ENCODE peak calls at places on chromosome 14, in ten cellular contexts. One of them, this sample, is unnamed.

GRCh38 chr14:103103461-103104388 is 9.2 kb downstream of the EXOC3L4 start:
- DNase-seq in esophagus squamous epithelium: no peak
- DNase-seq in left ventricle myocardium inferior: peak
- DNase-seq in coronary artery: no peak
- DNase-seq in thoracic aorta: no peak
- DNase-seq in SK-N-SH: peak
- DNase-seq in psoas muscle: peak
- DNase-seq in mammary epithelial cell: peak
- DNase-seq in A673: peak
- DNase-seq in upper lobe of right lung: peak
- DNase-seq in this sample: peak

GRCh38 chr14:47705683-47706082 is 30.3 kb upstream of the MDGA2 start:
- DNase-seq in esophagus squamous epithelium: no peak
- DNase-seq in coronary artery: no peak
- DNase-seq in thoracic aorta: no peak
- DNase-seq in left ventricle myocardium inferior: no peak
- DNase-seq in mammary epithelial cell: no peak
- DNase-seq in upper lobe of right lung: no peak
- DNase-seq in A673: no peak
- DNase-seq in psoas muscle: no peak
- DNase-seq in SK-N-SH: no peak
- DNase-seq in this sample: no peak

GRCh38 chr14:75301666-75302325 is 23.2 kb downstream of the FOS start:
- DNase-seq in upper lobe of right lung: peak
- DNase-seq in esophagus squamous epithelium: no peak
- DNase-seq in psoas muscle: peak
- DNase-seq in SK-N-SH: no peak
- DNase-seq in coronary artery: peak
- DNase-seq in left ventricle myocardium inferior: peak
- DNase-seq in A673: no peak
- DNase-seq in thoracic aorta: no peak
- DNase-seq in mammary epithelial cell: no peak
- DNase-seq in this sample: no peak

GRCh38 chr14:96102071-96102856 is 63.1 kb downstream of the C14orf132 start:
- DNase-seq in psoas muscle: no peak
- DNase-seq in A673: no peak
- DNase-seq in thoracic aorta: no peak
- DNase-seq in left ventricle myocardium inferior: no peak
- DNase-seq in esophagus squamous epithelium: no peak
- DNase-seq in coronary artery: no peak
- DNase-seq in SK-N-SH: no peak
- DNase-seq in upper lobe of right lung: no peak
- DNase-seq in mammary epithelial cell: no peak
- DNase-seq in this sample: no peak

GRCh38 chr14:99531221-99532096 is 50.2 kb downstream of the CCNK start:
- DNase-seq in SK-N-SH: no peak
- DNase-seq in upper lobe of right lung: no peak
- DNase-seq in psoas muscle: no peak
- DNase-seq in mammary epithelial cell: no peak
- DNase-seq in left ventricle myocardium inferior: no peak
- DNase-seq in esophagus squamous epithelium: no peak
- DNase-seq in coronary artery: no peak
- DNase-seq in thoracic aorta: no peak
- DNase-seq in A673: peak
- DNase-seq in this sample: no peak

GRCh38 chr14:99515301-99516155 is 34.3 kb downstream of the CCNK start:
- DNase-seq in upper lobe of right lung: no peak
- DNase-seq in psoas muscle: peak
- DNase-seq in mammary epithelial cell: no peak
- DNase-seq in esophagus squamous epithelium: no peak
- DNase-seq in thoracic aorta: no peak
- DNase-seq in A673: no peak
- DNase-seq in SK-N-SH: peak
- DNase-seq in coronary artery: peak
- DNase-seq in left ventricle myocardium inferior: peak
- DNase-seq in this sample: no peak

GRCh38 chr14:52363001-52363704 is 49.0 kb downstream of the PTGER2 start:
- DNase-seq in left ventricle myocardium inferior: no peak
- DNase-seq in upper lobe of right lung: no peak
- DNase-seq in coronary artery: no peak
- DNase-seq in mammary epithelial cell: no peak
- DNase-seq in psoas muscle: no peak
- DNase-seq in esophagus squamous epithelium: no peak
- DNase-seq in A673: no peak
- DNase-seq in SK-N-SH: no peak
- DNase-seq in thoracic aorta: no peak
- DNase-seq in this sample: no peak

GRCh38 chr14:78902010-78902623 is 731.9 kb downstream of the NRXN3 start:
- DNase-seq in coronary artery: no peak
- DNase-seq in upper lobe of right lung: no peak
- DNase-seq in esophagus squamous epithelium: no peak
- DNase-seq in psoas muscle: no peak
- DNase-seq in SK-N-SH: peak
- DNase-seq in A673: peak
- DNase-seq in mammary epithelial cell: peak
- DNase-seq in left ventricle myocardium inferior: peak
- DNase-seq in thoracic aorta: no peak
- DNase-seq in this sample: no peak

GRCh38 chr14:44960146-44960545 is 1.6 kb downstream of the KLHL28 start:
- DNase-seq in mammary epithelial cell: peak
- DNase-seq in left ventricle myocardium inferior: no peak
- DNase-seq in SK-N-SH: no peak
- DNase-seq in psoas muscle: no peak
- DNase-seq in A673: no peak
- DNase-seq in coronary artery: no peak
- DNase-seq in thoracic aorta: no peak
- DNase-seq in esophagus squamous epithelium: no peak
- DNase-seq in upper lobe of right lung: no peak
- DNase-seq in this sample: no peak
- H3K27ac ChIP-seq in mammary epithelial cell: peak
- H3K27ac ChIP-seq in left ventricle myocardium inferior: peak
- H3K27ac ChIP-seq in SK-N-SH: peak
- H3K27ac ChIP-seq in psoas muscle: peak
- H3K27ac ChIP-seq in A673: peak
- H3K27ac ChIP-seq in coronary artery: no peak
- H3K27ac ChIP-seq in thoracic aorta: no peak
- H3K27ac ChIP-seq in esophagus squamous epithelium: peak
- H3K27ac ChIP-seq in upper lobe of right lung: peak
- H3K27ac ChIP-seq in this sample: no peak

GRCh38 chr14:21719841-21720240 is 46.2 kb upstream of the OR4E1 start:
- DNase-seq in upper lobe of right lung: no peak
- DNase-seq in esophagus squamous epithelium: no peak
- DNase-seq in mammary epithelial cell: no peak
- DNase-seq in thoracic aorta: no peak
- DNase-seq in coronary artery: no peak
- DNase-seq in left ventricle myocardium inferior: no peak
- DNase-seq in A673: no peak
- DNase-seq in psoas muscle: no peak
- DNase-seq in SK-N-SH: no peak
- DNase-seq in this sample: no peak

GRCh38 chr14:21724115-21724973 is 50.7 kb upstream of the OR4E1 start:
- DNase-seq in esophagus squamous epithelium: no peak
- DNase-seq in mammary epithelial cell: no peak
- DNase-seq in left ventricle myocardium inferior: no peak
- DNase-seq in thoracic aorta: no peak
- DNase-seq in A673: peak
- DNase-seq in psoas muscle: no peak
- DNase-seq in coronary artery: no peak
- DNase-seq in SK-N-SH: no peak
- DNase-seq in upper lobe of right lung: no peak
- DNase-seq in this sample: no peak

GRCh38 chr14:21721504-21721903 is 47.9 kb upstream of the OR4E1 start:
- DNase-seq in A673: no peak
- DNase-seq in left ventricle myocardium inferior: no peak
- DNase-seq in esophagus squamous epithelium: no peak
- DNase-seq in psoas muscle: no peak
- DNase-seq in thoracic aorta: no peak
- DNase-seq in coronary artery: no peak
- DNase-seq in mammary epithelial cell: no peak
- DNase-seq in SK-N-SH: no peak
- DNase-seq in upper lobe of right lung: no peak
- DNase-seq in this sample: no peak

DNA sequence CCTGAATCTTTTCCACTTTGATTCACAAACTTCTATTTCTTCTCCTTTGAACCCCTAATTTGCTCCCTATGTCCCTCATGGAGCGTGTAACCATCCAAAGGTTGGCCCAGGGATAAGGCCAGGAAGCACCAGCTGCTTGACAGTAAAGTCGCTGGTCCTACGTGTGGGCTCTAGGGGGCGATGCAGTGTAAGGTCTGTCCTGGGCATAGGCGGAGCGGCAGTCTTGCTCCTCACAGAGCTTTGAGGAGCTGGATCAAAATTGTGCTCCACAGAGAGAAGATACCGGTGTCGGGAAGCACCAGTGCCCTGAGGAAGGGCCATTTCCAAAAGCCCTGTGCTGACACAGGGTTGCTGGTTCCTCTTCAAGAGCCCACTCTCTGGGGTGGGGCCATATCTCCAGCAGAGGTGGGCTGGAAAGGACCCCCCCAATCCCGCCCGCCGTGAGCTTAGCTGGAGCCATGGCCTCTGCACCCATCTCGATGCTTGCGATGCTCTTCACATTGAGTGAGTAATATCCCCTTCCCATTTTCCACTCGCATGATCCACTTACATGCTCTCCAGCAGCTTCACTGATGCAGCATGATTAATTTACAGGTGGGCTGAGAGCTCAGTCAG is 49.9 kb upstream of the OR4E1 start:
- DNase-seq in A673: peak
- DNase-seq in mammary epithelial cell: peak
- DNase-seq in esophagus squamous epithelium: no peak
- DNase-seq in upper lobe of right lung: no peak
- DNase-seq in psoas muscle: no peak
- DNase-seq in coronary artery: no peak
- DNase-seq in left ventricle myocardium inferior: no peak
- DNase-seq in thoracic aorta: no peak
- DNase-seq in SK-N-SH: peak
- DNase-seq in this sample: peak
- TF ChIP-seq CTCF in A673: peak
- TF ChIP-seq CTCF in mammary epithelial cell: peak
- TF ChIP-seq CTCF in esophagus squamous epithelium: no peak
- TF ChIP-seq CTCF in upper lobe of right lung: no peak
- TF ChIP-seq CTCF in psoas muscle: no peak
- TF ChIP-seq CTCF in coronary artery: no peak
- TF ChIP-seq CTCF in left ventricle myocardium inferior: no peak
- TF ChIP-seq CTCF in thoracic aorta: no peak
- TF ChIP-seq CTCF in SK-N-SH: peak
- TF ChIP-seq CTCF in this sample: no peak

GRCh38 chr14:58751788-58752187 is 114.0 kb downstream of the DACT1 start:
- DNase-seq in left ventricle myocardium inferior: no peak
- DNase-seq in mammary epithelial cell: no peak
- DNase-seq in A673: no peak
- DNase-seq in esophagus squamous epithelium: no peak
- DNase-seq in SK-N-SH: no peak
- DNase-seq in coronary artery: no peak
- DNase-seq in thoracic aorta: no peak
- DNase-seq in upper lobe of right lung: no peak
- DNase-seq in psoas muscle: no peak
- DNase-seq in this sample: no peak

GRCh38 chr14:58752782-58753181 is 115.0 kb downstream of the DACT1 start:
- DNase-seq in esophagus squamous epithelium: no peak
- DNase-seq in thoracic aorta: no peak
- DNase-seq in mammary epithelial cell: peak
- DNase-seq in left ventricle myocardium inferior: peak
- DNase-seq in SK-N-SH: no peak
- DNase-seq in coronary artery: peak
- DNase-seq in psoas muscle: peak
- DNase-seq in A673: no peak
- DNase-seq in upper lobe of right lung: peak
- DNase-seq in this sample: peak

GRCh38 chr14:58750321-58751269 is 112.8 kb downstream of the DACT1 start:
- DNase-seq in thoracic aorta: no peak
- DNase-seq in coronary artery: no peak
- DNase-seq in esophagus squamous epithelium: no peak
- DNase-seq in mammary epithelial cell: no peak
- DNase-seq in left ventricle myocardium inferior: no peak
- DNase-seq in psoas muscle: no peak
- DNase-seq in SK-N-SH: no peak
- DNase-seq in upper lobe of right lung: no peak
- DNase-seq in A673: no peak
- DNase-seq in this sample: no peak

GRCh38 chr14:58755026-58755929 is 117.5 kb downstream of the DACT1 start:
- DNase-seq in coronary artery: no peak
- DNase-seq in esophagus squamous epithelium: no peak
- DNase-seq in A673: no peak
- DNase-seq in SK-N-SH: no peak
- DNase-seq in thoracic aorta: no peak
- DNase-seq in left ventricle myocardium inferior: no peak
- DNase-seq in psoas muscle: no peak
- DNase-seq in mammary epithelial cell: no peak
- DNase-seq in upper lobe of right lung: no peak
- DNase-seq in this sample: no peak

DNA sequence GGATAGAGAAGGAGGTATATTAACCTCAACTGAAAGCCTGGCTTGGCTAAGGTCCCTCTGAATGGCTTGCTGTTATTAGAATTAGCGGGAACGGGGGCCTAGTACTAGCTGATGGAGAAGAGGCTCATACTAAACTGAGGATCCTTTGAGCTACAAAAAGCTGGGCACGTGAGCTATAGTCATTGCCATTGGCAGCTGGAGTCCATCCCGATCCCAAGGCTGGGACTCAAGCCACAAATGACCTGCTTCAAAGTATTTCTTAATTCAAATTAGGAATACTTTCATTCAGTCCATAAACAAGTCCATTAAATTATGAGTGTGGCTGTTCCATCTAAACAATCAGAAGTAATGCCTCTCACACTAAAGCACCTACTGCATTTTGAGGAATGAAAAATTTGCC is 114.5 kb downstream of the DACT1 start:
- DNase-seq in left ventricle myocardium inferior: no peak
- DNase-seq in thoracic aorta: no peak
- DNase-seq in A673: no peak
- DNase-seq in psoas muscle: no peak
- DNase-seq in upper lobe of right lung: no peak
- DNase-seq in mammary epithelial cell: no peak
- DNase-seq in coronary artery: no peak
- DNase-seq in SK-N-SH: no peak
- DNase-seq in esophagus squamous epithelium: no peak
- DNase-seq in this sample: no peak
- H3K27ac ChIP-seq in left ventricle myocardium inferior: peak
- H3K27ac ChIP-seq in thoracic aorta: peak
- H3K27ac ChIP-seq in A673: no peak
- H3K27ac ChIP-seq in psoas muscle: no peak
- H3K27ac ChIP-seq in upper lobe of right lung: peak
- H3K27ac ChIP-seq in mammary epithelial cell: no peak
- H3K27ac ChIP-seq in coronary artery: no peak
- H3K27ac ChIP-seq in SK-N-SH: no peak
- H3K27ac ChIP-seq in esophagus squamous epithelium: peak
- H3K27ac ChIP-seq in this sample: peak

GRCh38 chr14:51246032-51246431 is 6.0 kb downstream of the TMX1 start:
- DNase-seq in SK-N-SH: no peak
- DNase-seq in left ventricle myocardium inferior: no peak
- DNase-seq in esophagus squamous epithelium: no peak
- DNase-seq in coronary artery: no peak
- DNase-seq in mammary epithelial cell: no peak
- DNase-seq in thoracic aorta: no peak
- DNase-seq in A673: no peak
- DNase-seq in psoas muscle: no peak
- DNase-seq in upper lobe of right lung: no peak
- DNase-seq in this sample: no peak

GRCh38 chr14:51240804-51241380 is 845 bp downstream of the TMX1 start:
- DNase-seq in mammary epithelial cell: no peak
- DNase-seq in A673: no peak
- DNase-seq in esophagus squamous epithelium: no peak
- DNase-seq in thoracic aorta: no peak
- DNase-seq in upper lobe of right lung: no peak
- DNase-seq in coronary artery: no peak
- DNase-seq in SK-N-SH: no peak
- DNase-seq in left ventricle myocardium inferior: no peak
- DNase-seq in psoas muscle: no peak
- DNase-seq in this sample: no peak

GRCh38 chr14:51244591-51244990 is 4.5 kb downstream of the TMX1 start:
- DNase-seq in coronary artery: no peak
- DNase-seq in left ventricle myocardium inferior: no peak
- DNase-seq in SK-N-SH: no peak
- DNase-seq in psoas muscle: no peak
- DNase-seq in mammary epithelial cell: no peak
- DNase-seq in upper lobe of right lung: no peak
- DNase-seq in A673: no peak
- DNase-seq in thoracic aorta: no peak
- DNase-seq in esophagus squamous epithelium: no peak
- DNase-seq in this sample: no peak

GRCh38 chr14:51239813-51240803 is at the start of gene TMX1:
- DNase-seq in SK-N-SH: peak
- DNase-seq in thoracic aorta: peak
- DNase-seq in A673: peak
- DNase-seq in mammary epithelial cell: peak
- DNase-seq in esophagus squamous epithelium: peak
- DNase-seq in upper lobe of right lung: peak
- DNase-seq in coronary artery: peak
- DNase-seq in left ventricle myocardium inferior: peak
- DNase-seq in psoas muscle: peak
- DNase-seq in this sample: peak

DNA sequence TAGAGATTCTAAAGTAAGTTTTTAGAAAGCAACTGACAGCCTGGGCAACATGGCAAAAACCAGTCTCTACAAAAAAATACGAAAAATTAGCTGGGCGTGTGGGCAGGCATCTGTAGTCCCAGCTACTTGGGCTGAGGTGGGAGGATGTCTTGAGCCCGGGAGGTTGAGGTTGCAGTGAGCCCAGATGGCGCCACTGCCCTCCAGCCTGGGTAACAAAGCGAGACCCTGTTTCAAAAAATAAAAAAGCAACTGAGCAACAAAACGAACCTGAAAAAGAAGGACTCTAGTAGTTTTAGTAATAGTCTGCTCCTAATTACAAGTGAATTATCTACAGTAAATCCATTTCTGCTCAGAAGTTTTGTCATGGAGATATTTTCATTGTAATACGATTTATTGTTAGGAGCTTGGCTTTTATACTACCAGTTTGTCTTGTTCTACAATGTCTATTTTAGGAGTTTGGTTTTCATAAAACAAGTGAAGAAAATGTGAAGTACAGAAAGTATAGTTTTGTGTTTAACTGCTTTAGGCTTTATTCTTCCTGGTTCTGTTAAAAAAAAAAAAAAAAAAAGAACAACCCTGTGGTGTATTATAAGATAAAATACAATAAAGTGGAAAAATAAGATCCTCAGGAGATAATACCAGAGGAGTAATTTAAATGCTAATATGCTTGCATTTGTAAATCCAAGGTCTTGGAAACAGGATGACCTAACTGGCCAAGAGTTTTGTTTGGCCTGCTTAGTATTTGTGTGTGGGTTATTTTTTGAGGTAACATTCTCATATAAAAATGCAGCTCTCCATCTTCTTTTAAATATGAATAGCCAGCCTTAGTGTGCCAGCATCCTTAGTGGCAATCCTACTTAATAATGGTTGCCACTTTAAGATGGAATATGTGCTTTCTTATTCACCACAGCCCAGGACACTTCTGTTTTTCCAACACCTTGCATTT is 2.8 kb downstream of the TMX1 start:
- DNase-seq in left ventricle myocardium inferior: no peak
- DNase-seq in upper lobe of right lung: no peak
- DNase-seq in coronary artery: no peak
- DNase-seq in A673: no peak
- DNase-seq in mammary epithelial cell: no peak
- DNase-seq in thoracic aorta: no peak
- DNase-seq in esophagus squamous epithelium: no peak
- DNase-seq in SK-N-SH: no peak
- DNase-seq in psoas muscle: no peak
- DNase-seq in this sample: no peak
- TF ChIP-seq CTCF in left ventricle myocardium inferior: no peak
- TF ChIP-seq CTCF in upper lobe of right lung: no peak
- TF ChIP-seq CTCF in coronary artery: no peak
- TF ChIP-seq CTCF in A673: peak
- TF ChIP-seq CTCF in mammary epithelial cell: no peak
- TF ChIP-seq CTCF in thoracic aorta: no peak
- TF ChIP-seq CTCF in esophagus squamous epithelium: no peak
- TF ChIP-seq CTCF in SK-N-SH: peak
- TF ChIP-seq CTCF in psoas muscle: no peak
- TF ChIP-seq CTCF in this sample: no peak

This sample was measured in RWPE1.